ENCODE peak calls at places on chromosomes 2 and 18, in six cellular contexts. J is AG10803, V is progenitor cell of endocrine pancreas, H is Peyer's patch, Q is GM13976, A is nephron progenitor cell. D is an unnamed sample.

GRCh38 chr2:14720739-14721138 is 88.2 kb downstream of the LRATD1 start:
- DNase-seq in J (no peak), A (no peak), V (no peak), Q (no peak), H (no peak), D (no peak)

GRCh38 chr18:63236417-63236816 is 83.2 kb downstream of the BCL2 start:
- DNase-seq in A (no peak), V (no peak), J (no peak), Q (no peak), H (no peak), D (no peak)

GRCh38 chr2:58042486-58042970 is 4.1 kb upstream of the VRK2 start:
- DNase-seq in A (no peak), Q (no peak), H (no peak), V (no peak), J (peak), D (no peak)

GRCh38 chr18:7202119-7202680 is 28.7 kb upstream of the LRRC30 start:
- DNase-seq in V (no peak), H (no peak), A (no peak), Q (no peak), J (no peak), D (no peak)

GRCh38 chr2:232484628-232485332 is 2.9 kb downstream of the ECEL1 start:
- DNase-seq in Q (no peak), V (no peak), A (no peak), J (no peak), H (peak), D (peak)

GRCh38 chr2:133326651-133327397 is 241.4 kb downstream of the NCKAP5 start:
- DNase-seq in J (peak), A (no peak), V (no peak), H (no peak), Q (no peak), D (no peak)

GRCh38 chr2:239189711-239190131 is 211.1 kb downstream of the HDAC4 start:
- DNase-seq in V (no peak), A (no peak), J (no peak), Q (no peak), H (no peak), D (no peak)

GRCh38 chr2:27123302-27124150 is at the start of gene ABHD1:
- DNase-seq in H (peak), A (peak), V (peak), J (peak), Q (peak), D (peak)

GRCh38 chr2:162282765-162283425 is 35.6 kb downstream of the IFIH1 start:
- DNase-seq in A (no peak), V (no peak), H (no peak), J (peak), Q (no peak), D (no peak)

GRCh38 chr2:240466579-240467148 is 31.2 kb downstream of the GPC1 start:
- DNase-seq in A (peak), V (peak), H (peak), J (no peak), Q (no peak), D (peak)

GRCh38 chr2:158319269-158319668 is 137.3 kb downstream of the CCDC148 start:
- DNase-seq in J (no peak), A (no peak), H (no peak), Q (no peak), V (no peak), D (no peak)

GRCh38 chr2:226429476-226429875 is 370.1 kb downstream of the IRS1 start:
- DNase-seq in H (no peak), J (no peak), A (no peak), Q (no peak), V (no peak), D (no peak)

GRCh38 chr2:226031078-226031937 is 631.8 kb downstream of the NYAP2 start:
- DNase-seq in Q (peak), A (peak), V (peak), J (peak), H (peak), D (no peak)

GRCh38 chr2:74267068-74267467 is 68.7 kb downstream of the MTHFD2 start:
- DNase-seq in J (no peak), A (no peak), H (peak), Q (peak), V (no peak), D (no peak)
- TF ChIP-seq CTCF in J (no peak), A (peak), H (no peak), Q (peak), V (peak), D (no peak)

GRCh38 chr18:60623331-60623730 is 250.8 kb upstream of the MC4R start:
- DNase-seq in J (no peak), V (no peak), H (no peak), A (no peak), Q (no peak), D (no peak)
- TF ChIP-seq CTCF in J (no peak), V (no peak), H (no peak), A (no peak), Q (no peak), D (no peak)

DNA sequence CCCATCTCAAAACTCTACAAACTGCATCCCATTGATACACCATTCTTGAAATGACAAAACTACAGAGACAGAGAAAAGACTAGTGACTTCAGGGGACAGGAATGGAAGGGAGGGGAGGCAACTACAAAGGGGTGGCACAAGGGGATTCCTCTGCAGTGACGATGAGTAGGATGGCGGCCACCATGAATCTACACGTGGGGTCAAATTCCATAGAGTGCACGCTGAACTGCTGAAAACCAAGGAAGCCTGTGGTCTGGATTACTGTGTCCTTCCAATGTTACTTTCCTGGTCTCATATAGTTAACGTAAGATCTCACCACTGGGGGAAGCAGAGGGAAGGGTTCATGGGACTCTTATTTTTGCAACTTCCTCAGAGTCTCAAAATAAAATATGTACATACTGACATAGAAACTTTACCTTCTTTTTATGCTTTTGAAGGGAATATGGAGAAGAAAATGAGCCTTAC is 23.6 kb downstream of the COX7A2L start:
- DNase-seq in Q (no peak), J (no peak), V (no peak), A (no peak), H (no peak), D (no peak)
- TF ChIP-seq CTCF in Q (no peak), J (peak), V (peak), A (no peak), H (no peak), D (no peak)

GRCh38 chr2:73759904-73760303 is 20.0 kb downstream of the DUSP11 start:
- DNase-seq in H (no peak), Q (no peak), V (no peak), A (no peak), J (no peak), D (no peak)
- TF ChIP-seq CTCF in H (no peak), Q (no peak), V (no peak), A (no peak), J (no peak), D (no peak)

DNA sequence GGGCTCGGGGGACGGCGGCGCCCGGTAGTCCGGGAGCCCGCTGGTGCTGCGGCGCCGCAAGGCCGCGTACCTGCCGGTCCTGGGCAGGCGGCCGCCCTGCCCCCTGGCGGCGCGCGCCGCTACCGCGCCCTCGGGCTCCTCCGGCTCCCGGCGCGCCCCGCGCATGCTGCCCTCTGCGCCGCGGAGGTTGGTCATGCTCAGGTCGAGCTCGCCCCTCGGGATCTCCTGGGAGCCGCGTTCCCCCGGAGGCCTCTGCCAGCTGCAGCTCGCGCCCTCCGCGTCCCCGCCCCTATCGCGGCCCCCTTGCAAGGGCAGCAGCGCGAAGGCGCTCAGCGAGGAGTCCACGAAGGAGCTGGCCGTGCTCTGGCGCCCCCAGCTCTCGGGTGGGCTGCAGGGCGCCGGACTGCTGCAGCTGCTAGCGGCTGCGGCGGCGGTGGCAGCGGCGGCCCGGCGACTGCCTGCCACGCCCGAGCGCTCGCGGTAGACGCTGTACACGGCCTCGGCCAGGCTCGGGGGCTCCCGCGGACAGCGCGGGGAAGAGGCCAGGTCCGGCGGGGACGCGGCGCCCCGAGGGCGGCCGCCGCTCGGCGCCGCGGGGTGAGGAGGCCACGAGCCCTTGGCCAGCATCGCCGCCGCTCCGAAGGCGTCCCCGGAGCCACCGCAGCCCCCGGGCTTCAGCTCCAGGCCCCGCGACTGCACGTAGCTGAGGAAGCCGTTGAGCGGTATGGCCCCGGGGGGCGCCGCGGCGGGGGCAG is 4.5 kb downstream of the TMEM200C start:
- DNase-seq in J (no peak), V (peak), H (peak), A (peak), Q (peak), D (peak)
- TF ChIP-seq CTCF in J (no peak), V (peak), H (no peak), A (no peak), Q (peak), D (no peak)

GRCh38 chr2:20724500-20725053 is 57.6 kb downstream of the GDF7 start:
- DNase-seq in H (no peak), V (no peak), A (no peak), J (no peak), Q (no peak), D (no peak)

GRCh38 chr2:20725782-20726181 is 58.8 kb downstream of the GDF7 start:
- DNase-seq in V (no peak), J (no peak), A (no peak), Q (no peak), H (no peak), D (no peak)

GRCh38 chr2:20726913-20727312 is 60.0 kb downstream of the GDF7 start:
- DNase-seq in A (no peak), V (no peak), H (no peak), J (no peak), Q (no peak), D (no peak)

GRCh38 chr2:20723543-20723942 is 56.6 kb downstream of the GDF7 start:
- DNase-seq in A (no peak), Q (no peak), J (peak), H (no peak), V (no peak), D (no peak)

DNA sequence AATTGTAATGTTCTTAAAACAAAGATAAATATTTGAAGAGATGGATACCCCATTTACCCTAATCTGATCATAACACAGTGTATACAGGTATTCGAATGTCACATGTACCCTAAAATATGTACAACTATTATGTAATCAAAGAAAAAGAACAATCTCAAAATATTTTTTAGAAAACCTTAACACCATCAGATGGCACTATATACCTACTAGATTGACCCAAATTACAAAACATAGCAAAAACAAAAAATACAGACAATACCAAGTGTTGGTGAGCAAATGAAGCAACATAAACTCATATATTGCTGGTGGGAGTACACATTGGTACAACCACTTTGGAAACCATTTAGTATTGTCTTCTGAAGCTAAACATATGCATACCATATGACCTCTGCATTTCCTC is 55.6 kb downstream of the GDF7 start:
- DNase-seq in J (no peak), A (no peak), H (no peak), V (no peak), Q (no peak), D (no peak)
- TF ChIP-seq CTCF in J (no peak), A (no peak), H (no peak), V (no peak), Q (no peak), D (no peak)

GRCh38 chr2:99184811-99185210 is 3.8 kb downstream of the MRPL30 start:
- DNase-seq in V (no peak), A (no peak), H (no peak), Q (no peak), J (no peak), D (no peak)

GRCh38 chr2:99183025-99183424 is 2.0 kb downstream of the MRPL30 start:
- DNase-seq in J (no peak), V (no peak), A (no peak), Q (no peak), H (no peak), D (no peak)

DNA sequence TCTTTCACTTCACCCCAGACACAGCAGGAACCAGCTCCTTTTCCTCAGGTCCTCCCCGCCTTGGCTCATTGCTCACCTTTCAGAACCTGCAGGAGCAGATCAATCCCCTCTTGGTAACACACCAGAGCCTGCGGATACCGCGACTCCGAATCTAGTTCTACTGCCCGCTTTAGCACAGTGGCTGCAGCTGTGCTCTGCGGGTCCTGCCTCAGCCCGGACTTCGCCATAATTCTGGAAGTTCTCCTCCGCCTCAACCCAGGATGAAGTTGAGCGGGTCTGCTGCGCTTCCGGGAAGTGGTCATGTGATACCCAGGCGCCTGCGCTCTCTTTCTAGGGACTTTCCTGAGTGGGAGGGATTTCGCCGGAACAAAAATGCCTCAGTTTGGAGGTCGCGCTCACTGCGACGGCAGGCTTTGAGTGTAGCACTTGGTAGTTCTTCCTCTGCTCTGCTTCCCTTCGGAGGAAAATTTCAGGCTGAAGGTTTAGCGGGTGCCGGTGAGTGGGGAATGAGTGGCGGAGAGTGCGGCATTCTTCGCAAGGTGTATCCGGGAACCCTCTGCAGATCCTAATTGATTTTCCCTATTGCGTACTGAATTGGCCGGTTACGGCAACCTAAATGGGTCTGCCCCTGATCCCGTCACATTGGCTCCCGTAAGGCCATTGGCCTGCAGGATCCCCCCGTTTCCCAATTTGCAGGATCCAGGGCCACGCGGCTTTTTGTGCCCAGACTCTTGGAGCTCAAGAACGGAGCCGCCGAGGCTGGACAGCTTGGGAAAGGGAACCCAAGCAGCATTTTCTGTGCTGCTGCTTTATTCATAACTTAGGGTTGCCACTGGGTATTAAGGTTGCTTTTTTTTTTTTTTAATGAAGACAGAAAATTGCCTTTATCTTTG is at the start of the genes MITD1 and MRPL30:
- DNase-seq in Q (peak), H (peak), J (peak), V (peak), A (peak), D (peak)
- TF ChIP-seq CTCF in Q (no peak), H (no peak), J (no peak), V (no peak), A (no peak), D (no peak)

GRCh38 chr2:69209482-69209881 is 177.5 kb downstream of the GFPT1 start:
- DNase-seq in V (no peak), H (no peak), Q (no peak), J (no peak), A (no peak), D (no peak)

GRCh38 chr2:69212238-69213028 is 174.6 kb downstream of the GFPT1 start:
- DNase-seq in A (no peak), V (no peak), H (no peak), J (no peak), Q (no peak), D (no peak)

GRCh38 chr2:69211686-69212085 is 175.3 kb downstream of the GFPT1 start:
- DNase-seq in A (no peak), Q (no peak), H (no peak), V (no peak), J (no peak), D (no peak)

GRCh38 chr2:69210386-69210785 is 176.6 kb downstream of the GFPT1 start:
- DNase-seq in V (no peak), Q (no peak), A (no peak), J (peak), H (no peak), D (no peak)

DNA sequence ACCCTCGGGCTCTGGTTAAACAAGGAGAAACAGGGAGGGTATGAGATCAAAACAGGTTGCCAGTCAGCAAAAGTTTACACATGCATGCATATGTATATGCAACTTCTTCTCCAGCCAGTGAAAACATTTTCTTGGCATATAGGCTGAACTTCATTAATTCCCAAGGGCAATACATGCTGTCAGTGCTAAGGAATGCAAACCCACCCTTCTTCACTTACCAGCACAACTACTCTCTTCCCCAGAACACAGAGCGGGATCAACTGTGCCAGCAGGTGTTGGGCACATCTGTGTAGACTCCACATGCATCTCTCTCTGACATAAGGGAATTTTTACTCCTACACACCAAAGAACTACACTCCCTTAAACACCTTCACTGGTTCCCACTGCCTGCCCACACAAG is 175.9 kb downstream of the GFPT1 start:
- DNase-seq in Q (no peak), V (no peak), J (no peak), H (no peak), A (no peak), D (no peak)
- TF ChIP-seq CTCF in Q (no peak), V (no peak), J (no peak), H (no peak), A (no peak), D (no peak)

GRCh38 chr18:46464926-46465655 is 191.9 kb downstream of the LOXHD1 start:
- DNase-seq in Q (no peak), J (no peak), V (no peak), H (no peak), A (no peak), D (no peak)
- TF ChIP-seq CTCF in Q (no peak), J (peak), V (peak), H (no peak), A (peak), D (no peak)

DNA sequence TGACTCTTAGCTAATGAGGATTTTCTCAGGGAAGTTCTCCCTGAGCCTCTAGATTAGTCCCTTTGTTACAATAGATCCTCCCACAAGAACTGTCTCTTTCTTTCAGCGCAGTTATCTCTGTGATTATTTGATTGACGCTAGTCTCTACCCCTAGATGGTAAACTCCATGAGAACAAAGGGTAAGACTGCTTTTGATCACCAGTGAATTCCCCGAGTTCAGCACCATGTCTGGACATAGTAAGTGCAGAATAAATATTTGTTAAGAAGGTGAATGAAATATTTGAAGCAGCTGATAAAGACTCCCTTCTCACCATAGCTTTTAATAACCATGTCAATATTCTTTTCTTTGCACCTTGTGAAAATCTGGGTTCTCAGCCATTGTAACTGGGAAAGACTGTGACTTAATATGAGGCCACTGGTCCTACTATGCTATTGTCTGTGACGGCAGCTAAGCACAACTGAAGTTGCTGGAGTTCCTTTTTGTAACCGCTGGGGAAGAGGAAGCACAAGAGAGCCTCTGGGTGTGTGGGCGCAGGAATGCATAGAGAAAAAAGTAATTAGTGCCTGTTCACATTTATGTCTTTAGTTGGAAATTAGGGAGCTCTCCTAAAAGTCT is 214.7 kb downstream of the TGIF1 start:
- DNase-seq in V (no peak), Q (no peak), H (no peak), A (no peak), J (no peak), D (no peak)
- TF ChIP-seq CTCF in V (peak), Q (no peak), H (peak), A (no peak), J (no peak), D (no peak)